ENCODE peak calls at places on chromosomes 7 and 10, in ten cellular contexts. G is breast epithelium, Y is transverse colon, B is stomach, T is prostate gland, W is esophagus muscularis mucosa, S is sigmoid colon, O is upper lobe of left lung, E is HepG2, M is HCT116. L is an unnamed sample.

GRCh38 chr7:92717982-92718716 is 118.2 kb downstream of the CDK6 start:
- DNase-seq in Y (peak; percentile 55), T (peak; percentile 74), M (no peak), O (no peak), S (peak; percentile 79), B (peak; percentile 65), W (no peak), G (no peak), E (peak; percentile 20), L (no peak)

GRCh38 chr7:100219271-100219737 is 445 bp upstream of the PVRIG start:
- DNase-seq in E (no peak), M (no peak), W (no peak), T (no peak), Y (no peak), B (no peak), S (peak; percentile 51), G (no peak), O (no peak), L (no peak)

GRCh38 chr10:32121648-32122047 is 65.4 kb upstream of the KIF5B start:
- DNase-seq in W (no peak), Y (no peak), G (no peak), B (peak; percentile 77), E (no peak), O (peak; percentile 31), S (no peak), M (no peak), T (no peak), L (no peak)

GRCh38 chr10:103333934-103334520 is 16.9 kb downstream of the PCGF6 start:
- DNase-seq in Y (no peak), B (no peak), M (peak; percentile 32), T (no peak), O (no peak), G (no peak), W (no peak), S (no peak), E (peak; percentile 10), L (peak; percentile 39)

GRCh38 chr7:87875151-87876039 is 765 bp downstream of the SLC25A40 start:
- DNase-seq in G (no peak), T (peak; percentile 24), O (no peak), M (no peak), W (no peak), E (peak; percentile 18), B (no peak), Y (peak; percentile 41), S (peak; percentile 63), L (peak; percentile 59)

GRCh38 chr10:117334075-117334474 is 41.2 kb downstream of the PDZD8 start:
- DNase-seq in O (no peak), S (no peak), E (no peak), W (no peak), T (no peak), G (no peak), B (no peak), M (no peak), Y (no peak), L (no peak)

GRCh38 chr10:133481657-133482056 is 27.9 kb downstream of the SCART1 start:
- DNase-seq in M (no peak), B (no peak), S (no peak), W (no peak), O (peak; percentile 2), G (no peak), Y (no peak), T (no peak), E (no peak), L (no peak)

GRCh38 chr7:141221007-141221612 is 147.2 kb downstream of the TMEM178B start:
- DNase-seq in T (no peak), S (no peak), G (no peak), M (no peak), W (no peak), Y (no peak), E (no peak), O (no peak), B (no peak), L (peak; percentile 71)

GRCh38 chr7:157279679-157279972 is 57.2 kb upstream of the DNAJB6 start:
- DNase-seq in B (no peak), W (no peak), T (no peak), Y (no peak), E (no peak), M (no peak), S (no peak), G (no peak), O (no peak), L (no peak)

GRCh38 chr7:18096087-18096486 is 68.4 kb upstream of the PRPS1L1 start:
- DNase-seq in W (no peak), E (no peak), O (no peak), S (no peak), B (no peak), M (no peak), G (no peak), T (no peak), Y (no peak), L (no peak)
- H3K4me1 ChIP-seq in W (no peaks in the 10 kb centered on the region), E (no peaks in the 10 kb centered on the region), O (no peaks in the 10 kb centered on the region), S (peaks cover 3% of the 10 kb centered on the region), B (no peaks in the 10 kb centered on the region), M (no peaks in the 10 kb centered on the region), G (no peaks in the 10 kb centered on the region), T (no peaks in the 10 kb centered on the region), Y (no peaks in the 10 kb centered on the region), L (no peaks in the 10 kb centered on the region)

DNA sequence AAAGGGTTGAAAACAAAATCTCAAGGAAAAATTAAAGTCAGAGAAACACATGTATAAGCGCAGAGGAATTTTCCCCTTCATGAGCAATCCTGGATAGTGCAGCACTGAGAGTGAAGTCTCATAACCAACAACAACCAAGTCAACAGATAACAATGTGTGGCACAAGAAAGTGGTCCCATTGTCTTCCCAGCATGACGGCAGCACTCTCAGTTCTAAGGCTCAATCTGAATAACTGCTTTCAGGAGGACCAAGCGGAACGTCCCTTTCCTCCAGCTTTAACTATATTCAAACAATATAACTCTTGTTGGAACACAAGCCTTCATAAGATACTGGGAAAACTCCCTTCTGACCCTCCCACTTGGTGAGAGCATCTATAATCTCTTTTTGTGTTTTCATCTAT is 137.9 kb downstream of the RAPGEF5 start:
- DNase-seq in Y (no peak), O (no peak), M (no peak), B (no peak), W (no peak), G (no peak), S (no peak), E (no peak), T (no peak), L (no peak)
- H3K4me3 ChIP-seq in Y (peak overlapping the region; percentile 4), O (peak overlapping the region; percentile 53), M (no peak overlapping the region), B (peak overlapping the region; percentile 5), W (peak overlapping the region; percentile 39), G (peak overlapping the region; percentile 27), S (peak overlapping the region; percentile 22), E (no peak overlapping the region), T (no peak overlapping the region), L (no peak overlapping the region)

GRCh38 chr7:129188372-129188891 is at the start of gene SMO:
- DNase-seq in G (no peak), W (no peak), O (peak; percentile 89), S (peak; percentile 81), Y (peak; percentile 45), E (peak; percentile 55), B (peak; percentile 37), M (no peak), T (no peak), L (peak; percentile 96)

GRCh38 chr7:129191272-129191671 is 2.8 kb downstream of the SMO start:
- DNase-seq in S (peak; percentile 22), O (no peak), B (no peak), G (no peak), Y (no peak), E (no peak), T (no peak), M (no peak), W (no peak), L (no peak)

GRCh38 chr7:129189661-129190310 is 1.4 kb downstream of the SMO start:
- DNase-seq in M (no peak), Y (no peak), B (no peak), W (no peak), E (no peak), S (peak; percentile 7), G (no peak), O (no peak), T (no peak), L (no peak)

GRCh38 chr7:129187681-129188371 is 607 bp upstream of the SMO start:
- DNase-seq in Y (no peak), B (no peak), O (no peak), E (no peak), M (no peak), W (no peak), G (no peak), T (no peak), S (peak; percentile 70), L (no peak)

GRCh38 chr7:129188892-129189660 is 643 bp downstream of the SMO start:
- DNase-seq in M (no peak), B (no peak), W (no peak), E (no peak), O (peak; percentile 85), Y (no peak), T (no peak), S (peak; percentile 69), G (no peak), L (peak; percentile 53)
- TF ChIP-seq POLR2AphosphoS5 in M (no peak), B (no peak), W (no peak), E (no peak), O (no peak), Y (no peak), T (no peak), S (no peak), G (no peak), L (peak; percentile 34)

DNA sequence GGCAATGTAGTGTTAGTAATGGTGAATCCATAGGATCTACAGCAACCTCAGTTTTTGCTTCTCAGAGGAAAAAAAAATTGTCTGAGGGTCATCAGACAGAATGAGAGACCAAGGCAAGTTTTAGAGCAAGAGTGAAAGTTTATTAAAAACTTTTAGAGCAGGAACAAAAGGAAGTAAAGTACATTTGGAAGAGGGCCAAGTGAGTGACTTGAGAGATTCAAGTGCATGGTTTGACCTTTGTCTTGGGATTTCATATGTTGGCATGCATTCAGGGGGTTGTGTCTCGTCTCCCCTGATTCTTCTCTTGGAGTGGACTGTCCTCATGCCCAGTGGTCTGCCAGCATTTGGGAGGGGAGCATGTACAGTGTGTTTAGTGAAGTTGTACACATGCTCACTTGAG is 109.2 kb downstream of the EEPD1 start:
- DNase-seq in E (no peak), Y (no peak), B (no peak), O (no peak), M (no peak), G (no peak), W (no peak), S (no peak), T (no peak), L (no peak)
- H3K4me1 ChIP-seq in E (peaks cover 79% of the 10 kb centered on the region), Y (peaks cover 62% of the 10 kb centered on the region), B (peaks cover 38% of the 10 kb centered on the region), O (peaks cover 59% of the 10 kb centered on the region), M (peaks cover 10% of the 10 kb centered on the region), G (no peaks in the 10 kb centered on the region), W (peaks cover 79% of the 10 kb centered on the region), S (peaks cover 93% of the 10 kb centered on the region), T (peaks cover 41% of the 10 kb centered on the region), L (peaks cover 12% of the 10 kb centered on the region)

L was measured in GM23338.